ENCODE peak calls at places on chromosomes 11 and 22, in seven cellular contexts. G is myocyte; J is activated effector memory CD4-positive, alpha-beta T cell treated with anti-CD3 and anti-CD28 coated beads, Interleukin-2, amount 50 U/mL, for 16 hours; V is HCT116; P is GF-D8; M is effector memory CD4-positive, alpha-beta T cell; C is choroid plexus epithelial cell. L is an unnamed sample.

GRCh38 chr11:35418282-35418846 is 994 bp downstream of the SLC1A2 start:
- DNase-seq in P (no peak), C (no peak), G (no peak), J (no peak), M (no peak), V (no peak), L (no peak)

GRCh38 chr11:17411418-17411817 is 23.0 kb upstream of the KCNJ11 start:
- DNase-seq in P (no peak), J (no peak), V (no peak), C (no peak), M (no peak), G (no peak), L (no peak)

GRCh38 chr11:59728913-59729312 is 15.3 kb upstream of the OR10V1 start:
- DNase-seq in J (no peak), M (no peak), C (no peak), G (peak), V (no peak), P (peak), L (no peak)

GRCh38 chr11:65549088-65549487 is 9.1 kb downstream of the LTBP3 start:
- DNase-seq in V (no peak), M (no peak), G (no peak), P (no peak), C (no peak), J (no peak), L (no peak)

GRCh38 chr22:17368727-17369552 is at the start of gene CECR2:
- DNase-seq in M (no peak), G (peak), J (no peak), C (peak), P (no peak), V (peak), L (no peak)

GRCh38 chr11:124672531-124673215 is 866 bp downstream of the SIAE start:
- DNase-seq in C (no peak), J (no peak), M (no peak), P (no peak), G (no peak), V (no peak), L (no peak)

GRCh38 chr11:37552284-37552683 is 954.2 kb upstream of the RAG2 start:
- DNase-seq in M (no peak), J (no peak), C (no peak), P (no peak), G (peak), V (no peak), L (no peak)

GRCh38 chr22:40276877-40277823 is 69.2 kb upstream of the ADSL start:
- DNase-seq in C (peak), G (peak), J (no peak), V (no peak), M (no peak), P (no peak), L (peak)

GRCh38 chr22:49052023-49052538 is 775.6 kb downstream of the BRD1 start:
- DNase-seq in G (no peak), M (peak), C (peak), V (no peak), P (no peak), J (peak), L (no peak)

GRCh38 chr11:126561327-126561893 is 205.9 kb downstream of the ST3GAL4 start:
- DNase-seq in G (peak), M (no peak), J (no peak), C (peak), V (no peak), P (no peak), L (peak)

GRCh38 chr11:119722281-119722794 is 6.7 kb downstream of the NECTIN1 start:
- DNase-seq in P (no peak), M (no peak), C (no peak), J (no peak), G (peak), V (no peak), L (no peak)

GRCh38 chr22:37744589-37744988 is 47.7 kb downstream of the TRIOBP start:
- DNase-seq in G (no peak), M (no peak), J (no peak), V (no peak), P (no peak), C (no peak), L (no peak)

GRCh38 chr11:36091256-36091811 is 147.5 kb downstream of the LDLRAD3 start:
- DNase-seq in P (peak), J (no peak), C (peak), G (peak), M (no peak), V (no peak), L (peak)

GRCh38 chr11:88304352-88304751 is 33.2 kb downstream of the CTSC start:
- DNase-seq in G (no peak), P (no peak), J (no peak), V (no peak), C (no peak), M (no peak), L (no peak)

GRCh38 chr11:134951305-134951700 is 539.3 kb upstream of the B3GAT1 start:
- DNase-seq in V (no peak), G (peak), J (no peak), C (peak), P (no peak), M (no peak), L (peak)

GRCh38 chr11:116641561-116642045 is 131.2 kb downstream of the BUD13 start:
- DNase-seq in M (no peak), P (no peak), G (no peak), V (peak), C (peak), J (no peak), L (no peak)

GRCh38 chr11:73228268-73229134 is 10.4 kb downstream of the P2RY2 start:
- DNase-seq in V (no peak), G (no peak), M (no peak), J (peak), C (no peak), P (no peak), L (no peak)

GRCh38 chr11:10623797-10624761 is 55.6 kb upstream of the LYVE1 start:
- DNase-seq in J (no peak), C (peak), M (no peak), P (no peak), G (peak), V (peak), L (no peak)

GRCh38 chr11:116457336-116458007 is 315.3 kb downstream of the BUD13 start:
- DNase-seq in P (no peak), G (no peak), M (no peak), J (no peak), V (no peak), C (no peak), L (no peak)

GRCh38 chr11:75474240-75474639 is 41.2 kb upstream of the KLHL35 start:
- DNase-seq in M (no peak), G (no peak), V (no peak), C (no peak), J (no peak), P (no peak), L (no peak)

GRCh38 chr22:39117585-39118191 is 20.6 kb downstream of the APOBEC3H start:
- DNase-seq in J (peak), V (peak), M (peak), G (peak), C (peak), P (no peak), L (peak)

GRCh38 chr11:69260622-69261021 is 33.3 kb upstream of the MYEOV start:
- DNase-seq in G (no peak), V (no peak), P (no peak), C (no peak), M (no peak), J (no peak), L (no peak)

GRCh38 chr11:74453373-74453975 is 13.9 kb downstream of the KCNE3 start:
- DNase-seq in G (peak), J (peak), P (no peak), C (peak), M (no peak), V (peak), L (peak)

GRCh38 chr11:76119779-76120178 is 86.5 kb downstream of the WNT11 start:
- DNase-seq in C (no peak), V (no peak), M (no peak), P (no peak), G (no peak), J (no peak), L (no peak)

GRCh38 chr11:131430466-131431176 is 60.2 kb downstream of the NTM start:
- DNase-seq in M (no peak), P (peak), J (no peak), C (no peak), V (no peak), G (peak), L (peak)